ENCODE peak calls at places on chromosomes 16 and 17, in eight cellular contexts. D, W, H, N, O, F, E and B are unnamed samples.

GRCh38 chr17:74999523-74999922 is 12.1 kb downstream of the CDR2L start:
- DNase-seq in D (no peak), W (no peak), H (no peak), N (no peak), O (no peak), F (no peak), E (no peak), B (no peak)

GRCh38 chr16:69324013-69324531 is 6.3 kb downstream of the PDF start:
- DNase-seq in D (no peak), W (no peak), H (peak; percentile 39), N (no peak), O (no peak), F (peak; percentile 17), E (no peak), B (no peak)

GRCh38 chr16:89749637-89750036 is 28.3 kb downstream of the ZNF276 start:
- DNase-seq in D (no peak), W (no peak), H (peak; percentile 76), N (no peak), O (no peak), F (no peak), E (no peak), B (no peak)

GRCh38 chr17:82013341-82013740 is 9.3 kb downstream of the CENPX start:
- DNase-seq in D (no peak), W (no peak), H (no peak), N (no peak), O (peak; percentile 71), F (no peak), E (no peak), B (peak; percentile 45)

GRCh38 chr17:82603981-82604448 is 44.2 kb downstream of the WDR45B start:
- DNase-seq in D (no peak), W (no peak), H (no peak), N (no peak), O (no peak), F (no peak), E (no peak), B (no peak)

GRCh38 chr16:1510272-1510671 is 17.1 kb downstream of the TELO2 start:
- DNase-seq in D (no peak), W (no peak), H (no peak), N (no peak), O (no peak), F (no peak), E (no peak), B (no peak)

GRCh38 chr17:12134101-12134500 is 113.4 kb downstream of the MAP2K4 start:
- DNase-seq in D (no peak), W (no peak), H (no peak), N (no peak), O (no peak), F (no peak), E (no peak), B (no peak)

GRCh38 chr16:88705746-88706287 is 391 bp downstream of the RNF166 start:
- DNase-seq in D (no peak), W (no peak), H (no peak), N (no peak), O (no peak), F (no peak), E (no peak), B (no peak)

GRCh38 chr17:28597606-28598383 is 1.0 kb downstream of the SPAG5 start:
- DNase-seq in D (no peak), W (no peak), H (no peak), N (no peak), O (no peak), F (no peak), E (no peak), B (no peak)

GRCh38 chr17:17416400-17417360 is 60.1 kb upstream of the MED9 start:
- DNase-seq in D (no peak), W (peak; percentile 35), H (no peak), N (no peak), O (peak; percentile 70), F (no peak), E (no peak), B (no peak)

GRCh38 chr16:4136229-4136813 is 20.1 kb upstream of the ADCY9 start:
- DNase-seq in D (no peak), W (no peak), H (peak; percentile 65), N (no peak), O (no peak), F (no peak), E (peak; percentile 80), B (no peak)

GRCh38 chr16:1208239-1208830 is 16.7 kb downstream of the TPSG1 start:
- DNase-seq in D (no peak), W (no peak), H (no peak), N (no peak), O (no peak), F (no peak), E (no peak), B (no peak)

GRCh38 chr16:16118337-16118736 is 105.0 kb downstream of the ABCC6 start:
- DNase-seq in D (no peak), W (no peak), H (no peak), N (no peak), O (no peak), F (no peak), E (no peak), B (peak; percentile 12)

GRCh38 chr16:19908921-19909320 is 24.3 kb upstream of the GPRC5B start:
- DNase-seq in D (no peak), W (no peak), H (no peak), N (no peak), O (no peak), F (no peak), E (no peak), B (no peak)

GRCh38 chr16:86403541-86404163 is 106.7 kb upstream of the FOXF1 start:
- DNase-seq in D (no peak), W (no peak), H (no peak), N (no peak), O (no peak), F (no peak), E (no peak), B (peak; percentile 32)

GRCh38 chr17:19342611-19343255 is 19.8 kb downstream of the B9D1 start:
- DNase-seq in D (no peak), W (no peak), H (no peak), N (no peak), O (no peak), F (no peak), E (peak; percentile 29), B (no peak)

GRCh38 chr17:33657181-33657580 is 364.1 kb upstream of the ASIC2 start:
- DNase-seq in D (no peak), W (no peak), H (no peak), N (no peak), O (no peak), F (no peak), E (no peak), B (no peak)

GRCh38 chr17:31068291-31068690 is 26.5 kb upstream of the NF1 start:
- DNase-seq in D (peak; percentile 13), W (peak; percentile 33), H (peak; percentile 70), N (no peak), O (no peak), F (peak; percentile 45), E (peak; percentile 82), B (peak; percentile 69)

GRCh38 chr17:36661047-36661666 is 59.8 kb downstream of the MRM1 start:
- DNase-seq in D (no peak), W (no peak), H (no peak), N (no peak), O (no peak), F (no peak), E (no peak), B (no peak)

GRCh38 chr16:9374076-9374475 is 282.6 kb downstream of the HAPSTR1 start:
- DNase-seq in D (no peak), W (no peak), H (no peak), N (no peak), O (no peak), F (no peak), E (no peak), B (no peak)

GRCh38 chr17:50686494-50687199 is 21.1 kb downstream of the ANKRD40 start:
- DNase-seq in D (no peak), W (no peak), H (peak; percentile 93), N (peak; percentile 90), O (peak; percentile 92), F (no peak), E (no peak), B (peak; percentile 52)

GRCh38 chr16:87017388-87018012 is 299.7 kb downstream of the C16orf95 start:
- DNase-seq in D (no peak), W (peak; percentile 83), H (peak; percentile 66), N (peak; percentile 71), O (peak; percentile 63), F (no peak), E (peak; percentile 39), B (peak; percentile 60)

GRCh38 chr17:40410082-40410481 is 7.6 kb downstream of the TOP2A start:
- DNase-seq in D (no peak), W (no peak), H (no peak), N (no peak), O (no peak), F (no peak), E (no peak), B (no peak)

GRCh38 chr16:78926723-78927200 is 673.8 kb downstream of the MAF start:
- DNase-seq in D (no peak), W (no peak), H (no peak), N (no peak), O (no peak), F (no peak), E (no peak), B (peak; percentile 34)

GRCh38 chr16:58225965-58226602 is 28.2 kb upstream of the CSNK2A2 start:
- DNase-seq in D (no peak), W (no peak), H (no peak), N (no peak), O (no peak), F (no peak), E (no peak), B (no peak)

GRCh38 chr17:63082273-63082861 is 116.3 kb downstream of the TANC2 start:
- DNase-seq in D (no peak), W (peak; percentile 27), H (peak; percentile 54), N (peak; percentile 31), O (peak; percentile 18), F (no peak), E (no peak), B (no peak)

GRCh38 chr17:7475764-7476422 is 3.5 kb downstream of the ZBTB4 start:
- DNase-seq in D (no peak), W (no peak), H (no peak), N (no peak), O (peak; percentile 85), F (no peak), E (no peak), B (no peak)

GRCh38 chr16:21217121-21217520 is 5.7 kb upstream of the ZP2 start:
- DNase-seq in D (no peak), W (no peak), H (no peak), N (no peak), O (no peak), F (no peak), E (no peak), B (no peak)

GRCh38 chr17:6641374-6641818 is 536 bp downstream of the TXNDC17 start:
- DNase-seq in D (no peak), W (peak; percentile 48), H (peak; percentile 58), N (no peak), O (no peak), F (no peak), E (no peak), B (no peak)

GRCh38 chr17:41322264-41322902 is 6.9 kb upstream of the KRTAP17-1 start:
- DNase-seq in D (no peak), W (peak; percentile 56), H (peak; percentile 61), N (peak; percentile 46), O (peak; percentile 63), F (no peak), E (no peak), B (no peak)

GRCh38 chr17:53628011-53628410 is 194.7 kb upstream of the KIF2B start:
- DNase-seq in D (no peak), W (peak; percentile 51), H (no peak), N (peak; percentile 38), O (no peak), F (no peak), E (no peak), B (peak; percentile 6)

GRCh38 chr16:69131167-69131748 is 1.1 kb downstream of the CHTF8 start:
- DNase-seq in D (no peak), W (peak; percentile 65), H (peak; percentile 23), N (no peak), O (peak; percentile 57), F (no peak), E (peak; percentile 46), B (peak; percentile 27)